ENCODE peak calls at places on chromosomes 5 and 9, in five cellular contexts. F, B, D, R and H are unnamed samples.

GRCh38 chr5:109936091-109936490 is 246.4 kb downstream of the MAN2A1 start:
- DNase-seq in F (no peak), B (no peak), D (no peak), R (no peak), H (no peak)

GRCh38 chr5:178577376-178577839 is 12.8 kb downstream of the COL23A1 start:
- DNase-seq in F (no peak), B (no peak), D (no peak), R (no peak), H (no peak)

GRCh38 chr5:11415751-11416150 is 488.5 kb downstream of the CTNND2 start:
- DNase-seq in F (no peak), B (no peak), D (no peak), R (no peak), H (no peak)

GRCh38 chr9:89596937-89597555 is 7.8 kb upstream of the GADD45G start:
- DNase-seq in F (no peak), B (no peak), D (no peak), R (no peak), H (no peak)

GRCh38 chr5:53817183-53817582 is 256.7 kb downstream of the NDUFS4 start:
- DNase-seq in F (no peak), B (no peak), D (no peak), R (no peak), H (no peak)

GRCh38 chr9:77764894-77765780 is 117.0 kb upstream of the GNA14 start:
- DNase-seq in F (peak), B (no peak), D (peak), R (no peak), H (peak)

GRCh38 chr5:177303121-177303924 is at the start of the genes PRELID1 and RAB24:
- DNase-seq in F (peak), B (no peak), D (peak), R (no peak), H (peak)

GRCh38 chr5:153926201-153926600 is 112.5 kb downstream of the FAM114A2 start:
- DNase-seq in F (no peak), B (no peak), D (no peak), R (no peak), H (no peak)

GRCh38 chr5:130222638-130223037 is 318.4 kb downstream of the CHSY3 start:
- DNase-seq in F (no peak), B (no peak), D (no peak), R (no peak), H (no peak)

GRCh38 chr9:68750179-68750685 is 45.2 kb downstream of the PIP5K1B start:
- DNase-seq in F (no peak), B (no peak), D (no peak), R (no peak), H (no peak)

GRCh38 chr5:135457424-135458071 is 5.4 kb upstream of the TIFAB start:
- DNase-seq in F (peak), B (peak), D (peak), R (no peak), H (peak)

GRCh38 chr9:134656334-134657034 is 14.9 kb downstream of the COL5A1 start:
- DNase-seq in F (no peak), B (no peak), D (no peak), R (no peak), H (peak)

GRCh38 chr9:130893250-130894101 is 3.1 kb downstream of the QRFP start:
- DNase-seq in F (no peak), B (no peak), D (no peak), R (no peak), H (no peak)

GRCh38 chr9:99046542-99047071 is 58.3 kb upstream of the TGFBR1 start:
- DNase-seq in F (no peak), B (no peak), D (no peak), R (no peak), H (no peak)

GRCh38 chr9:124482431-124483031 is 24.7 kb downstream of the NR5A1 start:
- DNase-seq in F (no peak), B (no peak), D (no peak), R (no peak), H (peak)

GRCh38 chr5:31706186-31706585 is 67.3 kb downstream of the PDZD2 start:
- DNase-seq in F (no peak), B (no peak), D (no peak), R (no peak), H (no peak)

GRCh38 chr5:11525020-11525419 is 379.2 kb downstream of the CTNND2 start:
- DNase-seq in F (no peak), B (peak), D (peak), R (no peak), H (no peak)

GRCh38 chr5:132239776-132240175 is 12.1 kb upstream of the P4HA2 start:
- DNase-seq in F (no peak), B (no peak), D (no peak), R (no peak), H (no peak)

GRCh38 chr5:53603009-53603687 is 42.7 kb downstream of the NDUFS4 start:
- DNase-seq in F (no peak), B (no peak), D (no peak), R (no peak), H (no peak)

GRCh38 chr9:121651295-121652036 is at the start of gene DAB2IP:
- DNase-seq in F (no peak), B (no peak), D (peak), R (no peak), H (peak)

GRCh38 chr5:131081371-131081770 is 83.7 kb downstream of the HINT1 start:
- DNase-seq in F (no peak), B (no peak), D (no peak), R (no peak), H (no peak)

GRCh38 chr5:125269926-125270325 is 523.5 kb upstream of the ZNF608 start:
- DNase-seq in F (no peak), B (no peak), D (no peak), R (no peak), H (no peak)

GRCh38 chr5:55160493-55161209 is 680 bp downstream of the GPX8 start:
- DNase-seq in F (no peak), B (no peak), D (peak), R (no peak), H (peak)

DNA sequence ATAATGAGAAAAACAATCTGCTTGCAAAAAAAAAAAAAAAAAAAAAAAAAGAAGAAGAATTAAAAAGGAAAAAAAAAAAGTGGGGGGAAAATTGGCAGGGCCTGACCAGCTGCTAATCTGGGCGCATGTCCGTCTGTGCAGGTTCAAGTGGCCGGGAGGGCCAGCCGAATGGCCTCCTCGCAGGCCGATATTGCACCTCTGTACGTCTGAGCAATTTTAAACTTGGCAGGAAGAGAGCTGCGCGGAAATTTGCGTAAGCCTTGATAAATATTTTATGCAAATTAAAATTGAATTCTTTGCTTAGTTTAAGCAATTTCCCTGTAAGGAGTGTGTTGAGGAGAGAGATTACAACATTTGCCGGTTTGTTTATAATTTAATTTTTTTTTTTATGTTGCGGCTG is 269.6 kb upstream of the MVB12B start:
- DNase-seq in F (no peak), B (no peak), D (no peak), R (no peak), H (no peak)
- TF ChIP-seq SUZ12 in F (no peak), B (no peak), D (no peak), R (no peak), H (no peak)

GRCh38 chr9:116482740-116483139 is 204.4 kb upstream of the TRIM32 start:
- DNase-seq in F (no peak), B (no peak), D (no peak), R (no peak), H (no peak)
- TF ChIP-seq SUZ12 in F (no peak), B (no peak), D (no peak), R (no peak), H (no peak)

GRCh38 chr5:6869677-6870076 is 156.4 kb downstream of the TENT4A start:
- DNase-seq in F (no peak), B (no peak), D (no peak), R (no peak), H (no peak)

GRCh38 chr5:6872441-6873160 is 159.4 kb downstream of the TENT4A start:
- DNase-seq in F (peak), B (no peak), D (no peak), R (no peak), H (no peak)

GRCh38 chr5:6868170-6868569 is 154.9 kb downstream of the TENT4A start:
- DNase-seq in F (no peak), B (no peak), D (no peak), R (no peak), H (no peak)

GRCh38 chr5:6868816-6869215 is 155.6 kb downstream of the TENT4A start:
- DNase-seq in F (no peak), B (no peak), D (no peak), R (no peak), H (no peak)

DNA sequence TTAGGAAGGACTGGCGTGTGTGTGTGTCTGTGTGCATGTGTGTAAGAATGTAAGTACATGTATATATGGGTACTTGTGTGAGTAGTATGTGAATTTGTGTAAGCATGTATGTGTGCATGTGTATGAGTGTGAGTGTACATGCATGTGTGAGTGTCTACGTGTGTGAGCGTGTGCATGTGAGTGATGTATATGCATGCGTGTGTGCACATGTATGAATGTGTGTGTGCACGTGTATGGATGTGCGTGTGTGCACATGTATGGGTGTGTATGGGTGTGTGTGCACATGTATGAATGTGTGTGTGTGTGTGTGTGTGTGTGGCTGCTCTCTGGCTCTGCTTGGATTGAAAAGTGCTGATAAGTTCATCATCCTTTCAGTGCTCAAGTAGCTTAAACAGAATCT is 154.5 kb downstream of the TENT4A start:
- DNase-seq in F (no peak), B (no peak), D (no peak), R (no peak), H (no peak)
- TF ChIP-seq SUZ12 in F (no peak), B (no peak), D (no peak), R (no peak), H (no peak)

GRCh38 chr9:127207734-127208410 is 56.7 kb upstream of the GARNL3 start:
- DNase-seq in F (no peak), B (no peak), D (no peak), R (no peak), H (no peak)
- TF ChIP-seq SUZ12 in F (no peak), B (no peak), D (no peak), R (no peak), H (no peak)

DNA sequence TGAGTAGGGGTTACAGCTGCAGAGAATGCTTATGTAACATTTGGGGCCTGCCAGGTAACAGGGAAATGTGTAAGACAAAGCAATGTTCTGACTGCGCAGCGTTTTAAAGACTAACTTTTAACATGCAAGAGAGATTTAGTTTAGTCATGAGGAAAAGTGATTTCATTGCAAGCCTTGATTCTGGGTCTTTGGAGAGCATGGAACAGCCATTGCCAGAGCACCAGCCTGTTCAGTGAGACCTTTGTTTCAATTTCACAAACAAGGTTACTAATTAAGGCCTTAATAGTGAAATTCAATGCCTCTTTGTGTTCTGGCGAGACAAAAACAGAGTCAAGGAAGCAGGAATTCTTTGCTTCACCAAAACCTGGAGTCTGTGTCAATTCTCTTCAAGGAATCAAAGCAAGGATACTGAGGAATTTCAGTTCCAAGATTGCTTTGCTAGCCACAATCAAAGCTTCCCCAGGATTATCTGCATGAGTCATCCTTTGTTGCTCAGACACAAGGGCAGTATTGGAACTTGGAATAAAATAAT is 14.4 kb downstream of the CKMT2 start:
- DNase-seq in F (no peak), B (no peak), D (no peak), R (no peak), H (no peak)
- TF ChIP-seq SUZ12 in F (no peak), B (no peak), D (no peak), R (no peak), H (no peak)